ENCODE peak calls at places on chromosomes 3 and 15, in six cellular contexts. K, N, A, E, P and D are unnamed samples.

GRCh38 chr15:62706361-62706760 is 336.2 kb upstream of the TPM1 start:
- DNase-seq in N (no peak), E (no peak), P (no peak), K (no peak), A (peak; percentile 1), D (no peak)

GRCh38 chr15:58369261-58369699 is 62.5 kb upstream of the LIPC start:
- DNase-seq in P (no peak), K (no peak), E (no peak), N (peak; percentile 16), A (no peak), D (peak; percentile 93)

GRCh38 chr3:16828815-16829214 is 55.9 kb upstream of the PLCL2 start:
- DNase-seq in K (peak; percentile 85), N (peak; percentile 47), E (peak; percentile 54), P (no peak), A (no peak), D (peak; percentile 35)

GRCh38 chr3:101303089-101303731 is 17.2 kb downstream of the IMPG2 start:
- DNase-seq in K (no peak), N (no peak), E (no peak), P (no peak), A (no peak), D (peak; percentile 76)

GRCh38 chr3:18513091-18513490 is 88.0 kb upstream of the SATB1 start:
- DNase-seq in A (no peak), K (no peak), E (no peak), P (no peak), N (no peak), D (no peak)

GRCh38 chr3:141740349-141740748 is 2.3 kb downstream of the RNF7 start:
- DNase-seq in A (no peak), P (no peak), N (no peak), E (no peak), K (no peak), D (no peak)

GRCh38 chr15:79953951-79954444 is 17.0 kb downstream of the BCL2A1 start:
- DNase-seq in E (no peak), K (no peak), P (no peak), N (no peak), A (no peak), D (peak; percentile 61)

GRCh38 chr15:78035861-78036476 is 41.5 kb downstream of the TBC1D2B start:
- DNase-seq in E (no peak), P (no peak), K (no peak), A (no peak), N (no peak), D (no peak)

GRCh38 chr15:93088200-93088980 is 621 bp downstream of the RGMA start:
- DNase-seq in N (peak; percentile 50), A (no peak), E (peak; percentile 54), P (no peak), K (peak; percentile 20), D (peak; percentile 23)

GRCh38 chr3:133926736-133927542 is 31.3 kb upstream of the RAB6B start:
- DNase-seq in P (no peak), A (no peak), N (peak; percentile 12), K (no peak), E (no peak), D (no peak)

GRCh38 chr3:187014417-187014864 is 84.1 kb downstream of the ST6GAL1 start:
- DNase-seq in A (no peak), E (no peak), N (no peak), K (no peak), P (no peak), D (no peak)

GRCh38 chr15:50911001-50911400 is 2.5 kb downstream of the AP4E1 start:
- DNase-seq in P (no peak), A (no peak), E (no peak), N (no peak), K (no peak), D (no peak)

GRCh38 chr15:72782993-72783562 is 480 bp downstream of the ADPGK start:
- DNase-seq in K (peak; percentile 74), E (no peak), A (no peak), N (no peak), P (no peak), D (no peak)

GRCh38 chr3:153602801-153603200 is 440.8 kb downstream of the RAP2B start:
- DNase-seq in A (no peak), K (no peak), N (no peak), P (no peak), E (no peak), D (no peak)

GRCh38 chr3:183224581-183224980 is 28.5 kb upstream of the B3GNT5 start:
- DNase-seq in E (peak; percentile 62), A (no peak), N (no peak), K (no peak), P (no peak), D (no peak)

GRCh38 chr15:67019886-67020520 is 45.4 kb upstream of the SMAD3 start:
- DNase-seq in A (no peak), N (no peak), P (no peak), K (no peak), E (no peak), D (no peak)

GRCh38 chr3:99866167-99866810 is 48.6 kb downstream of the CMSS1 start:
- DNase-seq in A (no peak), P (no peak), K (no peak), N (no peak), E (no peak), D (peak; percentile 78)

GRCh38 chr3:138971766-138972320 is 24.8 kb downstream of the FOXL2NB start:
- DNase-seq in A (no peak), K (no peak), N (no peak), P (no peak), E (no peak), D (no peak)

GRCh38 chr3:42179110-42179725 is 86.8 kb downstream of the CCK start:
- DNase-seq in K (no peak), N (peak; percentile 74), P (no peak), E (peak; percentile 28), A (no peak), D (peak; percentile 95)

GRCh38 chr3:126274735-126275734 is 82.2 kb downstream of the KLF15 start:
- DNase-seq in N (no peak), K (no peak), E (no peak), A (no peak), P (no peak), D (no peak)

GRCh38 chr3:122415762-122416654 is at the start of gene WDR5B:
- DNase-seq in P (no peak), A (no peak), E (peak; percentile 100), N (peak; percentile 96), K (peak; percentile 98), D (peak; percentile 98)

GRCh38 chr3:158896729-158897128 is 94.9 kb downstream of the MFSD1 start:
- DNase-seq in A (no peak), P (no peak), E (no peak), N (no peak), K (no peak), D (no peak)

GRCh38 chr3:87350367-87351199 is 74.2 kb upstream of the POU1F1 start:
- DNase-seq in A (peak; percentile 47), N (no peak), E (no peak), K (peak; percentile 65), P (no peak), D (peak; percentile 60)

GRCh38 chr15:84685304-84685703 is 27.3 kb upstream of the NMB start:
- DNase-seq in N (peak; percentile 35), A (peak; percentile 2), K (no peak), P (no peak), E (no peak), D (peak; percentile 87)

GRCh38 chr15:95032181-95032580 is 800.8 kb downstream of the MCTP2 start:
- DNase-seq in N (no peak), A (no peak), K (no peak), P (no peak), E (no peak), D (peak; percentile 65)

GRCh38 chr15:56600380-56600779 is 132.9 kb downstream of the ZNF280D start:
- DNase-seq in K (no peak), A (no peak), N (no peak), E (no peak), P (no peak), D (no peak)

GRCh38 chr15:63135804-63136203 is 14.1 kb downstream of the LACTB start:
- DNase-seq in E (no peak), K (no peak), P (no peak), A (no peak), N (no peak), D (peak; percentile 90)

GRCh38 chr3:30399394-30400181 is 206.8 kb upstream of the TGFBR2 start:
- DNase-seq in A (no peak), P (no peak), K (no peak), N (no peak), E (no peak), D (peak; percentile 46)

GRCh38 chr15:74403981-74404563 is 29.7 kb downstream of the SEMA7A start:
- DNase-seq in A (no peak), K (no peak), E (peak; percentile 62), P (no peak), N (no peak), D (no peak)

GRCh38 chr3:138768126-138768525 is 66.6 kb downstream of the PIK3CB start:
- DNase-seq in A (no peak), N (no peak), P (no peak), E (no peak), K (no peak), D (no peak)

GRCh38 chr3:142691527-142691926 is 32.3 kb upstream of the TRPC1 start:
- DNase-seq in N (no peak), E (no peak), A (no peak), P (no peak), K (no peak), D (no peak)